ENCODE peak calls at places on chromosomes 16 and 17, in six cellular contexts. E, L, M, V, J and S are unnamed samples.

GRCh38 chr16:25413962-25414361 is 156.3 kb upstream of the ZKSCAN2 start:
- DNase-seq in M (no peak), L (no peak), J (no peak), V (no peak), E (no peak), S (no peak)

GRCh38 chr16:20944861-20945390 is 44.4 kb downstream of the LYRM1 start:
- DNase-seq in V (no peak), J (no peak), E (no peak), L (no peak), M (no peak), S (no peak)

GRCh38 chr17:7380855-7381683 is at the start of gene TNK1:
- DNase-seq in E (peak), J (no peak), V (peak), L (no peak), M (no peak), S (peak)

GRCh38 chr17:563646-564045 is 151.0 kb downstream of the VPS53 start:
- DNase-seq in V (no peak), M (no peak), E (no peak), J (no peak), L (no peak), S (no peak)

GRCh38 chr17:63279498-63280230 is 166.4 kb downstream of the CYB561 start:
- DNase-seq in M (no peak), L (peak), E (no peak), V (no peak), J (no peak), S (no peak)

GRCh38 chr17:216625-217024 is 35.2 kb upstream of the DOC2B start:
- DNase-seq in L (no peak), E (peak), V (no peak), J (no peak), M (no peak), S (no peak)

GRCh38 chr17:60586288-60586974 is 13.6 kb upstream of the PPM1D start:
- DNase-seq in M (no peak), E (no peak), J (no peak), L (no peak), V (peak), S (no peak)

GRCh38 chr17:76115138-76115754 is 11.7 kb upstream of the EXOC7 start:
- DNase-seq in J (no peak), V (no peak), M (no peak), L (no peak), E (no peak), S (no peak)

GRCh38 chr16:11333696-11334095 is 11.6 kb upstream of the RMI2 start:
- DNase-seq in V (no peak), L (no peak), M (no peak), J (no peak), E (no peak), S (no peak)

GRCh38 chr16:84047626-84048025 is 5.0 kb upstream of the SLC38A8 start:
- DNase-seq in E (peak), M (no peak), L (no peak), V (no peak), J (no peak), S (no peak)

GRCh38 chr17:7961436-7961835 is 29.4 kb downstream of the CNTROB start:
- DNase-seq in J (no peak), V (no peak), E (no peak), L (no peak), M (no peak), S (no peak)

GRCh38 chr16:66842765-66843164 is 1.4 kb upstream of the CA7 start:
- DNase-seq in J (no peak), M (no peak), L (no peak), E (no peak), V (no peak), S (no peak)

GRCh38 chr17:45775576-45776011 is 8.5 kb upstream of the CRHR1 start:
- DNase-seq in M (no peak), V (peak), L (no peak), E (no peak), J (no peak), S (peak)

GRCh38 chr16:46884513-46885293 is 541 bp downstream of the GPT2 start:
- DNase-seq in M (no peak), L (no peak), V (peak), J (no peak), E (peak), S (no peak)

GRCh38 chr17:77471984-77472836 is 331.4 kb downstream of the SEC14L1 start:
- DNase-seq in E (no peak), V (no peak), M (no peak), L (no peak), J (no peak), S (no peak)

GRCh38 chr16:17211797-17212196 is 259.0 kb downstream of the XYLT1 start:
- DNase-seq in M (no peak), L (no peak), E (no peak), V (no peak), J (no peak), S (no peak)

GRCh38 chr17:35051183-35051578 is 12.3 kb downstream of the RFFL start:
- DNase-seq in E (no peak), J (no peak), M (peak), V (no peak), L (no peak), S (no peak)

GRCh38 chr16:29007865-29008593 is 23.2 kb downstream of the LAT start:
- DNase-seq in J (no peak), M (peak), V (no peak), L (no peak), E (no peak), S (peak)

GRCh38 chr16:15790458-15790857 is 66.4 kb downstream of the MYH11 start:
- DNase-seq in V (no peak), M (no peak), E (peak), J (no peak), L (no peak), S (no peak)

GRCh38 chr16:57893559-57894389 is 77.2 kb downstream of the CNGB1 start:
- DNase-seq in J (no peak), M (no peak), V (peak), E (no peak), L (peak), S (no peak)

DNA sequence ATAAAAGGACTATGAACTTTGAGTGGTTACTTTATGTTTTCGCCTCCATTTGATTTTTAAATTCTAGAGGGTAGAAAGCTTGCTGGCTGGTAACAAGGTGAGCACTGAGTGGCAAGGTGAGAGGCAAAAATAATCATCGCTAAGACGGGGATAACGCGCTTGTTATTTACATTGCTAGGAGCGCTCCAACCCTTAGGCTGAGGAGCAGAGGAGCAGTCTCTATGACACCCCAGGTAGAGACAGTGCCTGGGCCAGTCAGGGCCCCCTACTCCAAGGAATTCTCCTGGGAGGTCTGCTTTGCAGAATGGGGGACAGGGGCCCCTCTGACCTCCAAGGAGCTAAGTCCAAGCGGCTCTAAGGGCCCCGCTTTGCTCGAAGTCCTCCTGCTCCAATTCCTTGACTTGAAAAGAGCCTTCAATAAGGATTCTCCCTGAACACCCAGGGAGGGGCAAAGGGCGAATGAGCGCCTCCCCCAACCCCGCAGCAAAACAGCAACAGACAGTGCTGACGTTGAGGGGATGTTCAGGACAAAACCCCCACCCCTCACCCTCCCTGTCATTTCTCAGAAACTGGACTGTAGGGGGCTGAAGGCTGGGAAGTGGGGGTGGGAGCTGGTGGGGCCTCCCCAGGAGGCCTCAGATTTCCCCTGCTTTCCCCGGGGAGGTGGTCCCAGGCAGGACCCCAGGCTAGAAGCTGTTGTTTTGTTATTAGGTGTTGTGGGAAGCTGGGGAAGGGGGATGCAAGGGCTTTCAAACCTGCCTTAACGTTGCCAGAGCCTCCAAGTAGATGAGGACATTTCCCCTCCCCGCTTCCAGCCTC is 10.2 kb upstream of the FOXF1 start:
- DNase-seq in J (no peak), L (no peak), E (no peak), V (no peak), M (no peak), S (no peak)
- H3K4me3 ChIP-seq in J (no peak), L (no peak), E (no peak), V (no peak), M (no peak), S (no peak)

GRCh38 chr16:27748868-27749546 is 199.1 kb downstream of the KATNIP start:
- DNase-seq in M (peak), E (no peak), V (no peak), J (no peak), L (peak), S (peak)
- TF ChIP-seq CTCF in M (peak), E (no peak), V (peak), J (peak), L (peak), S (peak)

DNA sequence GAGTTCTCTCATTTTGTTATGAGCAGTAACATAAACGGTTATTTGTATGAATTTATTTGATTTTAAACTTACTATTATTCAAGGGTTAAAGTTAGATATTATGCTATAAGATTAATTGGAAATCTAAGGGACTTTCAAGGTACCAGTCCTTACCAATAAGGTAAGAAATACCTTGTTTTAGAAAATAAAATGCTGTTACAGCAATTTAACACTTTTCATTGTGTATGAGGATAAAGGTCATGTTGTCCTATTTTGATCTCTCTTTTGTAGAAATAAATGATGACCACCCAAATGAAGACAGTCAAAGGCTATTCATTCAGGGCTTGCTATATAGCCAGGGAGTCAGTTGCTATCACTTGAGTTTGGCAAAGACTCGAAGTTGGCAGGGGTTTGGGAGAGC is 1185.9 kb upstream of the GOT2 start:
- DNase-seq in V (no peak), J (no peak), L (no peak), E (no peak), M (no peak), S (no peak)
- H3K4me3 ChIP-seq in V (no peak), J (no peak), L (no peak), E (no peak), M (no peak), S (no peak)

DNA sequence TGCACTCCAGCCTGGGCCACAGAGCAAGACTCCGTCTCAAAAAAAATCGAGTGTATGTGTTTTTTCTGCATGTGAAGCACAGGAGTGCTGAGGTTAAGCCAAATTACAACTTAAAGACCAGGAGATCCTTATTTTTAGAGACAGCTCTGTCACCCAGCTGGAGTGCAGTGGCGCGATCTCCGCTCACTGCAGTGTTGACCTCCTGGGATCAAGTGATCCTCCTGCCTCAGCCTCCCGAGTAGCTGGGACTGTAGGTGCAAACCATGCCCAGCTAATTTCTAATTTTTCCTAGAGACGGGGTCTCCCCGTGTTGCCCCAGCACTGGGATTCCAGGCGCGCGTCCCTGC is 7.5 kb upstream of the PPP1R27 start:
- DNase-seq in L (no peak), J (no peak), M (no peak), E (no peak), V (no peak), S (no peak)
- TF ChIP-seq CTCF in L (no peak), J (no peak), M (no peak), E (no peak), V (no peak), S (no peak)

DNA sequence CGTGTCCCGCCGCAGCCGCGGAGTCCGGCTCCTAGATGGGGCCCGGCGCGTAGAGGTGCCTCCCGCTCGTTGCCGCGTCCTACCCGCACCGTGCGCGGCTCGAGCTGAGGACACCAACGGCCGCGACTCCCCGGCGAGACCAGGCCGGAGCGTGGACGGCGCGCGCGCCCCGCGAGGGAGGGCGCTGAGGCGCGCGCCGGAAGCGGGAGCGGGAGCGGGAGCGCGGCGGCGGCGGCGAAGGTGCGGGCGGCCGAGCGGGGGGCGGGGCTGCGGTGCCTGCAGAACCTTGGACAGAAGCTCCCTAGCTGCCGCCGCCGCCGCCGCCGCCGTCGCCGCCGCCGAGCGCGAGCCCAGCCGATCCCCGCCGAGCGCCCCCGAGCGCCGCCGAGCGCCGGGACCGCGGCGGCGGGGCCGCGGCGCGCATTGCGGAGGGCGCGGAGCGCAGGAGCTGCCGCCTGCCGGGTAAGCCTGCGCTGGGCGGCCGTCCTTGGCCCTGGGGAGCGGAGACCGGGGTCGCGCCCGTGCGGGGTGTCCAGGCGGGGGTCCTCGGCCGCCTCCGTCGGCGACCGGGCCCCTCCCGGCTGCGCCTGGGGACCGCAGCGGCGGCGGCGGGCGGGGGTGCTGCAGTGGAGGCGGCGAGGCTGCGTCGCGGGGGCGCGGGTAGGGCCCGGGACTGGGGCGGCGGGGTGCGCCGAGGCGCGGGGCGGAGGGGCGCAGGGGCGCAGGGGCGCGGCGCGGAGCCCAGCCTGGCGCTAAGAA is at the start of gene CDK5R1:
- DNase-seq in L (no peak), V (peak), M (peak), J (no peak), E (peak), S (peak)
- H3K4me3 ChIP-seq in L (peak), V (peak), M (peak), J (peak), E (peak), S (peak)

GRCh38 chr16:3494574-3494973 is 715 bp downstream of the C16orf90 start:
- DNase-seq in M (no peak), V (no peak), L (no peak), J (no peak), E (peak), S (no peak)

GRCh38 chr16:3492356-3492755 is 2.9 kb downstream of the C16orf90 start:
- DNase-seq in E (peak), L (no peak), M (no peak), V (no peak), J (no peak), S (no peak)

GRCh38 chr16:3487521-3488410 is 7.5 kb downstream of the C16orf90 start:
- DNase-seq in J (no peak), L (no peak), V (no peak), E (no peak), M (no peak), S (no peak)

GRCh38 chr16:3488801-3489200 is 6.5 kb downstream of the C16orf90 start:
- DNase-seq in M (no peak), J (no peak), E (no peak), V (no peak), L (no peak), S (no peak)

DNA sequence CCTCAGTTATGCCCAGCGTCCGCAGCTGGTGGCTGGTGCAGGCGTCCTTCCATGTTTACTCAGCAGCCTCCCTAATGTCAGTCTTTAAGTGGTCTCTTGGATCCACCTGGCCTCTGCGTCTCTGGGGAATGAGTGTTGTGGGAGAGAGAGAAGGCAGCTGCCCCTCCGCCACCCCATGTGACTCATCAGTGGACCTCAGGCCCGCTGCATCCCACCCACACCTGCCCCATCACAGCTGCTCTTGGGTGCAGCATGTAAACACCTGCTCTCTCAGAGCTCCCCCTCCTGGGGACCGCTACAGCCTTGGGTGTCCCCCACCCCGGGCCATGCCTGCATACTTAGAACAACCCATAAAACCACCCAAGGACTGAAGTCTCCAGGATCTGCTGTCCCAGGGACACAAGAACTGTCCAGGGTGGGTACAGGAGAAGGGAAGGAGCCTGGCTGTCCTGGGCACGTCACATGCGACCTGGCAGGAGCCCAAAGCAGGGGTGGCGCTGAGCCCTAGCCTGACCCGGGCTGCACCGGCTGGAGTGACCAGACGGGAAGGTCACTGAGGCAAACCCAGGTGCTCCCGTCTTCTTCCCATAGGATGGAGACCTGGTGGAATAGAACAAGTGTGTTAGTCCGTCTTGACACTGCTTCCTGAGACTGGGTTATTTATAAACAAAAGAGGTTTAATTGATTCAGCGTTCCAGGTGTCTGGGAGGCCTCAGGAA is 4.2 kb downstream of the C16orf90 start:
- DNase-seq in V (peak), M (no peak), J (no peak), E (no peak), L (no peak), S (peak)
- TF ChIP-seq CTCF in V (peak), M (no peak), J (no peak), E (no peak), L (no peak), S (no peak)